ENCODE peak calls at places on chromosomes 6 and 20, in five cellular contexts. One of them, this sample, is unnamed.

GRCh38 chr20:49366687-49367086 is 88.8 kb upstream of the ZNFX1 start:
- DNase-seq in H1: no peak
- DNase-seq in neuronal stem cell: no peak
- DNase-seq in trophoblast cell: no peak
- DNase-seq in H9: no peak
- DNase-seq in this sample: no peak

GRCh38 chr20:46021361-46022359 is 7.4 kb upstream of the SLC12A5 start:
- DNase-seq in trophoblast cell: no peak
- DNase-seq in neuronal stem cell: peak; percentile 89
- DNase-seq in H9: peak; percentile 98
- DNase-seq in H1: peak; percentile 100
- DNase-seq in this sample: peak; percentile 26

GRCh38 chr6:148538251-148539190 is 195.9 kb downstream of the SASH1 start:
- DNase-seq in neuronal stem cell: no peak
- DNase-seq in H1: no peak
- DNase-seq in trophoblast cell: no peak
- DNase-seq in H9: no peak
- DNase-seq in this sample: peak; percentile 50

GRCh38 chr20:43554369-43554768 is 4.5 kb upstream of the SGK2 start:
- DNase-seq in neuronal stem cell: no peak
- DNase-seq in trophoblast cell: no peak
- DNase-seq in H9: no peak
- DNase-seq in H1: no peak
- DNase-seq in this sample: no peak

GRCh38 chr6:82182756-82183155 is 64.8 kb downstream of the IBTK start:
- DNase-seq in H1: no peak
- DNase-seq in H9: no peak
- DNase-seq in trophoblast cell: peak; percentile 25
- DNase-seq in neuronal stem cell: no peak
- DNase-seq in this sample: peak; percentile 17

GRCh38 chr6:98932424-98932823 is 15.3 kb downstream of the FBXL4 start:
- DNase-seq in neuronal stem cell: no peak
- DNase-seq in H1: no peak
- DNase-seq in trophoblast cell: no peak
- DNase-seq in H9: no peak
- DNase-seq in this sample: no peak

GRCh38 chr6:103273048-103273447 is 1586.7 kb downstream of the HACE1 start:
- DNase-seq in H1: no peak
- DNase-seq in trophoblast cell: no peak
- DNase-seq in neuronal stem cell: peak; percentile 3
- DNase-seq in H9: no peak
- DNase-seq in this sample: peak; percentile 15

GRCh38 chr6:144150673-144151009 is 324 bp downstream of the STX11 start:
- DNase-seq in neuronal stem cell: peak; percentile 27
- DNase-seq in H1: no peak
- DNase-seq in trophoblast cell: no peak
- DNase-seq in H9: peak; percentile 48
- DNase-seq in this sample: peak; percentile 26

GRCh38 chr6:131059486-131059885 is 3.6 kb downstream of the EPB41L2 start:
- DNase-seq in H9: no peak
- DNase-seq in trophoblast cell: no peak
- DNase-seq in H1: no peak
- DNase-seq in neuronal stem cell: no peak
- DNase-seq in this sample: peak; percentile 64

GRCh38 chr6:139161817-139162284 is 27.0 kb downstream of the HECA start:
- DNase-seq in neuronal stem cell: no peak
- DNase-seq in H9: no peak
- DNase-seq in H1: no peak
- DNase-seq in trophoblast cell: no peak
- DNase-seq in this sample: no peak

GRCh38 chr6:55568779-55569439 is 10.1 kb downstream of the HMGCLL1 start:
- DNase-seq in H1: no peak
- DNase-seq in neuronal stem cell: peak; percentile 21
- DNase-seq in trophoblast cell: no peak
- DNase-seq in H9: no peak
- DNase-seq in this sample: peak; percentile 20

GRCh38 chr20:8757146-8757545 is 311.7 kb upstream of the PLCB4 start:
- DNase-seq in neuronal stem cell: no peak
- DNase-seq in trophoblast cell: no peak
- DNase-seq in H1: no peak
- DNase-seq in H9: no peak
- DNase-seq in this sample: peak; percentile 69

DNA sequence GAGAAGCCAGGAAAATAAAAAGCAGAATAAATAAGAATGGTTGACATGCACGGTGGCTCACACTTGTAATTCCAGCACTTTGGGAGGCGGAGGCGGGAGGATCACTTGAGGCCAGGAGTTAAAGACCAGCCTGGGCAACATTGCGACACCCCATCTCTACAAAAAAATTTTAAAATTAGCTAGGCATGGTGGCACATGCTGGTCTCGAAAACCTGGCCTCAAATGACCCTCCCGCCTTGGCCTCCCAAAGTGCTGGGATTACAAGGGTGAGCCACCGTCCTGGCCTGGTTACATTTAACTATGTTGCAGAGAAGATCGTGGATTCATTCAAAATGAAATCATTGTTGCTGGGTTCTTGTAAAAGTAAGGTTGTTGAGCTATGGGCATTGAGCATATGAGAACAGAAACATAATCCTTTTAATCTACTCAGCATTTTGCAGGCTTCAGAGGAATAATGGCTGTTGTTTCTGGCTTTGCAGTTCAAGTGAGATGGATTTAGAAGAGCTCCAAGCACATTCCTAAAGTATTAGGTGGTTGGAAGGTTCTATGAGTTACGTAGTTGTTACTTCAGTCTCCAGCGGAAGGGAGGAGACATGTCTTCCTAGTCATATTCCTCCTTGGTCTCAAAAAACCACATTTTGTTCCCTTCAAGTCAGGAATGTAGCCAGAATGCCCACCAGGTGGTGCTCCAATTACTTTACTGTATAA is 45.6 kb upstream of the RAB23 start:
- DNase-seq in trophoblast cell: peak; percentile 83
- DNase-seq in neuronal stem cell: no peak
- DNase-seq in H9: no peak
- DNase-seq in H1: peak; percentile 52
- DNase-seq in this sample: peak; percentile 96
- H2BK5ac ChIP-seq in trophoblast cell: no peak overlapping the region
- H2BK5ac ChIP-seq in neuronal stem cell: no peak overlapping the region
- H2BK5ac ChIP-seq in H9: no peak overlapping the region
- H2BK5ac ChIP-seq in H1: no peak overlapping the region
- H2BK5ac ChIP-seq in this sample: peak overlapping the region; percentile 85

GRCh38 chr6:145469021-145469420 is 266.3 kb downstream of the EPM2A start:
- DNase-seq in H1: no peak
- DNase-seq in trophoblast cell: no peak
- DNase-seq in H9: no peak
- DNase-seq in neuronal stem cell: no peak
- DNase-seq in this sample: no peak

DNA sequence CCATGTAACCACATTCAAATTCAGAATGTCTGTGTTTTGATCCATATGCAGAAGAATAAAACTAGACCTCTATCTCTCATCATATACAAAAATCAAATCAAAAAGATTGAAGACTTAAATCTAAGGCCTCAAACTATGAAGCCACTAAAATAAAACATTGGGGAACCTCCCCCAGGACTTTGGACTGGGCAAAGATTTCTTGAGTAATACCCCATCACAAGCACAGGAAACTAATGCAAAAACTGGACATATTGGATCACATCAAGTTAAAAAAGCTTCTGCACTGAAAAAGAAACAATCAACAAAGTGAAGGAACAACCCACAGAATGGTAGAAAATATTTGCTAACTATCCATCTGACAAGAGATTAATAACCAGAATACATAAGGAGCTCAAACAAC is 266.8 kb downstream of the EPM2A start:
- DNase-seq in trophoblast cell: no peak
- DNase-seq in H1: no peak
- DNase-seq in H9: no peak
- DNase-seq in neuronal stem cell: no peak
- DNase-seq in this sample: no peak
- H2BK12ac ChIP-seq in trophoblast cell: no peak overlapping the region
- H2BK12ac ChIP-seq in H1: no peak overlapping the region
- H2BK12ac ChIP-seq in H9: no peak overlapping the region
- H2BK12ac ChIP-seq in neuronal stem cell: no peak overlapping the region
- H2BK12ac ChIP-seq in this sample: no peak overlapping the region

DNA sequence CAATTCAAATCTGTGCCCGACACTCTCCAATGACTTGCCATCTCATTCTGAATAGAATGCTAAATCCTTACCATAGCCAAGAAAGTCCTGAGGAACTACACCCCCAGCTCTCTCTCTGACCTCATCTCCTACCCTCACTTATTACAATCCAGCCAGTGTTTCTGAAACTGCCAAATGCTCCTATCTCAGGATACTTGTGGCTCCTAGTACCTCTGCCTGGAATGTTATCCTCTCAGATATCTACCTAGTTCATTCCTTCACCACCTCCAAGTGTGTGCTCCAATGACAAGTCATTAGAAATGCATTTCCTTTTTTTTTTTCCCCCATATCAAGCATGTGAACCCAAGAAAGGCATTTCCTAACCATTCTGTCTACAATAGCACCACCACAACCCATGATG is 24.4 kb downstream of the ZNF184 start:
- DNase-seq in trophoblast cell: peak; percentile 58
- DNase-seq in H1: no peak
- DNase-seq in H9: no peak
- DNase-seq in neuronal stem cell: no peak
- DNase-seq in this sample: no peak
- H3K9me3 ChIP-seq in trophoblast cell: peaks cover 9% of the 10 kb centered on the region
- H3K9me3 ChIP-seq in H1: peaks cover 56% of the 10 kb centered on the region
- H3K9me3 ChIP-seq in H9: peaks cover 56% of the 10 kb centered on the region
- H3K9me3 ChIP-seq in neuronal stem cell: peaks cover 40% of the 10 kb centered on the region
- H3K9me3 ChIP-seq in this sample: peaks cover 91% of the 10 kb centered on the region

GRCh38 chr6:158799051-158799792 is 19.9 kb downstream of the EZR start:
- DNase-seq in H1: no peak
- DNase-seq in neuronal stem cell: no peak
- DNase-seq in trophoblast cell: no peak
- DNase-seq in H9: no peak
- DNase-seq in this sample: peak; percentile 66
- H2BK5ac ChIP-seq in H1: no peak overlapping the region
- H2BK5ac ChIP-seq in neuronal stem cell: no peak overlapping the region
- H2BK5ac ChIP-seq in trophoblast cell: no peak overlapping the region
- H2BK5ac ChIP-seq in H9: no peak overlapping the region
- H2BK5ac ChIP-seq in this sample: no peak overlapping the region

DNA sequence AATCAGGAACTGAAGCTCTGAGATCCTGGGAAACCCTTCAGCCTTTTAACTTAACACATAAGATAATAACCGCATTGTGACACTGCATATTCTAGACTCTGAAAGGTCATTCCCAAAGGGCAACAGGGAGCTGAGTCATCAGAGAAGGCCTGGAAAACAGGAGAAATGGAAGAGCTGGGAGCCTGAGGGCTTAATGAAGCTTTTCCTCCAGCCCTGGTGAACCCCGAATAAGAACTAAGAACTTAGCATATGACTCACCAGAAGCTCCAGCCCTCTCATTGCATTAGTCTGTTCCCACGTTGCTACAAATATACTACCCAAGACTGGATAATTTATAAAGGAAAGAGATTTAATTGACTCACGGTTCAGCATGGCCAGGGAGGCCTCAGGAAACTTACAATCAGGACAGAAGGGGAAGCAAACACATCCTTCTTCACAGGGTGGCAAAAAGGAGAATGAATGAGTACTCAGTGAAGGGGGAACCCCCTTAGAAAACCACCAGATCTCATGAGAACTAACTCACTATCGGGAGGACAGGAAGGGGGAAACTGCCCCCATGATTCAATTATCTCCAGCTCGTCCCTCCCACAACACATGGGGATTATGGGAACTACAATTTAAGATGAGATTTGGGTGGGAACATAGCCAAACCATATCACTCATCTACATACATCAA is 648.5 kb downstream of the TFAP2A start:
- DNase-seq in trophoblast cell: no peak
- DNase-seq in H1: no peak
- DNase-seq in neuronal stem cell: no peak
- DNase-seq in H9: no peak
- DNase-seq in this sample: peak; percentile 98
- H2BK12ac ChIP-seq in trophoblast cell: peak overlapping the region; percentile 83
- H2BK12ac ChIP-seq in H1: no peak overlapping the region
- H2BK12ac ChIP-seq in neuronal stem cell: no peak overlapping the region
- H2BK12ac ChIP-seq in H9: no peak overlapping the region
- H2BK12ac ChIP-seq in this sample: peak overlapping the region; percentile 1

GRCh38 chr20:25083773-25084615 is 2.1 kb upstream of the VSX1 start:
- DNase-seq in neuronal stem cell: no peak
- DNase-seq in H9: peak; percentile 72
- DNase-seq in trophoblast cell: no peak
- DNase-seq in H1: no peak
- DNase-seq in this sample: no peak

GRCh38 chr20:25081065-25081729 is 744 bp downstream of the VSX1 start:
- DNase-seq in trophoblast cell: no peak
- DNase-seq in neuronal stem cell: peak; percentile 83
- DNase-seq in H9: peak; percentile 78
- DNase-seq in H1: peak; percentile 94
- DNase-seq in this sample: peak; percentile 5

GRCh38 chr20:25083141-25083772 is 1.3 kb upstream of the VSX1 start:
- DNase-seq in H1: peak; percentile 60
- DNase-seq in H9: peak; percentile 30
- DNase-seq in trophoblast cell: no peak
- DNase-seq in neuronal stem cell: no peak
- DNase-seq in this sample: no peak

GRCh38 chr20:25081730-25082497 is at the start of gene VSX1:
- DNase-seq in H9: peak; percentile 42
- DNase-seq in H1: peak; percentile 58
- DNase-seq in neuronal stem cell: no peak
- DNase-seq in trophoblast cell: no peak
- DNase-seq in this sample: no peak

GRCh38 chr20:25082498-25082873 is 545 bp upstream of the VSX1 start:
- DNase-seq in H1: peak; percentile 48
- DNase-seq in neuronal stem cell: no peak
- DNase-seq in trophoblast cell: no peak
- DNase-seq in H9: peak; percentile 31
- DNase-seq in this sample: no peak
- H3K9me3 ChIP-seq in H1: no peaks in the 10 kb centered on the region
- H3K9me3 ChIP-seq in neuronal stem cell: peaks cover 1% of the 10 kb centered on the region
- H3K9me3 ChIP-seq in trophoblast cell: peaks cover 29% of the 10 kb centered on the region
- H3K9me3 ChIP-seq in H9: no peaks in the 10 kb centered on the region
- H3K9me3 ChIP-seq in this sample: no peaks in the 10 kb centered on the region

GRCh38 chr6:22334778-22335177 is 37.9 kb upstream of the PRL start:
- DNase-seq in H9: no peak
- DNase-seq in neuronal stem cell: no peak
- DNase-seq in trophoblast cell: no peak
- DNase-seq in H1: no peak
- DNase-seq in this sample: no peak
- H2BK5ac ChIP-seq in H9: no peak overlapping the region
- H2BK5ac ChIP-seq in neuronal stem cell: no peak overlapping the region
- H2BK5ac ChIP-seq in trophoblast cell: no peak overlapping the region
- H2BK5ac ChIP-seq in H1: no peak overlapping the region
- H2BK5ac ChIP-seq in this sample: no peak overlapping the region

GRCh38 chr6:116483616-116484015 is 22.4 kb downstream of the CALHM6 start:
- DNase-seq in trophoblast cell: no peak
- DNase-seq in neuronal stem cell: no peak
- DNase-seq in H9: no peak
- DNase-seq in H1: no peak
- DNase-seq in this sample: no peak
- H2BK12ac ChIP-seq in trophoblast cell: no peak overlapping the region
- H2BK12ac ChIP-seq in neuronal stem cell: no peak overlapping the region
- H2BK12ac ChIP-seq in H9: no peak overlapping the region
- H2BK12ac ChIP-seq in H1: no peak overlapping the region
- H2BK12ac ChIP-seq in this sample: no peak overlapping the region

GRCh38 chr6:166486536-166486880 is 100.0 kb downstream of the RAMACL start:
- DNase-seq in neuronal stem cell: no peak
- DNase-seq in H9: no peak
- DNase-seq in trophoblast cell: no peak
- DNase-seq in H1: no peak
- DNase-seq in this sample: no peak
- H3K9me3 ChIP-seq in neuronal stem cell: peaks cover 4% of the 10 kb centered on the region
- H3K9me3 ChIP-seq in H9: no peaks in the 10 kb centered on the region
- H3K9me3 ChIP-seq in trophoblast cell: no peaks in the 10 kb centered on the region
- H3K9me3 ChIP-seq in H1: no peaks in the 10 kb centered on the region
- H3K9me3 ChIP-seq in this sample: no peaks in the 10 kb centered on the region